ENCODE peak calls at places on chromosomes 7 and 10, in four cellular contexts. E is suprapubic skin, S is tibial nerve, L is HFF-Myc. B is an unnamed sample.

GRCh38 chr7:16668049-16668858 is 22.3 kb downstream of the BZW2 start:
- DNase-seq in S (peak), L (peak), E (no peak), B (peak)

GRCh38 chr7:90982228-90982627 is 282.0 kb upstream of the FZD1 start:
- DNase-seq in L (no peak), E (no peak), S (no peak), B (no peak)

GRCh38 chr10:21078410-21079329 is 181.6 kb upstream of the NEBL start:
- DNase-seq in L (peak), S (peak), E (no peak), B (peak)

GRCh38 chr7:37031571-37032257 is 307.4 kb upstream of the AOAH start:
- DNase-seq in L (peak), E (peak), S (peak), B (peak)

GRCh38 chr10:110637558-110638053 is 6.5 kb upstream of the RBM20 start:
- DNase-seq in E (no peak), L (no peak), S (no peak), B (no peak)

GRCh38 chr7:36638586-36639265 is 85.6 kb downstream of the AOAH start:
- DNase-seq in E (no peak), S (no peak), L (no peak), B (no peak)

GRCh38 chr7:13577566-13578145 is 411.8 kb downstream of the ETV1 start:
- DNase-seq in S (no peak), E (no peak), L (no peak), B (no peak)

GRCh38 chr7:43353902-43354301 is 229.0 kb upstream of the STK17A start:
- DNase-seq in S (no peak), E (no peak), L (no peak), B (no peak)

GRCh38 chr7:81161459-81162075 is 242.7 kb upstream of the SEMA3C start:
- DNase-seq in E (no peak), S (peak), L (peak), B (peak)

GRCh38 chr10:119511828-119512515 is 30.5 kb downstream of the RGS10 start:
- DNase-seq in E (no peak), L (no peak), S (no peak), B (no peak)

GRCh38 chr10:128047991-128048826 is 78.0 kb downstream of the MKI67 start:
- DNase-seq in L (no peak), S (no peak), E (no peak), B (no peak)

GRCh38 chr7:43217055-43217454 is 104.6 kb downstream of the HECW1 start:
- DNase-seq in E (no peak), L (no peak), S (no peak), B (no peak)

GRCh38 chr10:124677871-124678565 is 66.2 kb downstream of the FAM53B start:
- DNase-seq in L (peak), S (no peak), E (no peak), B (no peak)

GRCh38 chr7:22601812-22602568 is 102.0 kb upstream of the STEAP1B start:
- DNase-seq in L (peak), E (no peak), S (peak), B (no peak)

GRCh38 chr7:129150199-129150996 is 5.9 kb downstream of the TSPAN33 start:
- DNase-seq in L (no peak), S (no peak), E (no peak), B (no peak)

GRCh38 chr10:983951-984705 is 4.1 kb upstream of the GTPBP4 start:
- DNase-seq in L (no peak), E (no peak), S (no peak), B (peak)

GRCh38 chr10:98469532-98469931 is 22.8 kb upstream of the HPS1 start:
- DNase-seq in S (no peak), E (no peak), L (no peak), B (no peak)

GRCh38 chr7:148222716-148223115 is 367.9 kb upstream of the C7orf33 start:
- DNase-seq in L (no peak), S (no peak), E (no peak), B (no peak)

GRCh38 chr10:77490915-77491314 is 146.7 kb downstream of the KCNMA1 start:
- DNase-seq in S (no peak), E (no peak), L (no peak), B (no peak)

GRCh38 chr10:77496941-77497420 is 140.6 kb downstream of the KCNMA1 start:
- DNase-seq in L (no peak), S (no peak), E (no peak), B (no peak)

GRCh38 chr10:77494789-77495541 is 142.6 kb downstream of the KCNMA1 start:
- DNase-seq in S (no peak), E (no peak), L (no peak), B (no peak)

GRCh38 chr10:77493239-77493806 is 144.3 kb downstream of the KCNMA1 start:
- DNase-seq in L (no peak), S (no peak), E (no peak), B (no peak)

GRCh38 chr10:77493851-77494788 is 143.5 kb downstream of the KCNMA1 start:
- DNase-seq in E (no peak), L (no peak), S (no peak), B (no peak)
- TF ChIP-seq CTCF in E (no peak), L (peak), S (no peak), B (peak)

GRCh38 chr7:85186083-85186520 is 754 bp downstream of the SEMA3D start:
- DNase-seq in E (no peak), S (no peak), L (peak), B (peak)
- H3K4me3 ChIP-seq in E (peak), S (peak), L (peak), B (peak)

DNA sequence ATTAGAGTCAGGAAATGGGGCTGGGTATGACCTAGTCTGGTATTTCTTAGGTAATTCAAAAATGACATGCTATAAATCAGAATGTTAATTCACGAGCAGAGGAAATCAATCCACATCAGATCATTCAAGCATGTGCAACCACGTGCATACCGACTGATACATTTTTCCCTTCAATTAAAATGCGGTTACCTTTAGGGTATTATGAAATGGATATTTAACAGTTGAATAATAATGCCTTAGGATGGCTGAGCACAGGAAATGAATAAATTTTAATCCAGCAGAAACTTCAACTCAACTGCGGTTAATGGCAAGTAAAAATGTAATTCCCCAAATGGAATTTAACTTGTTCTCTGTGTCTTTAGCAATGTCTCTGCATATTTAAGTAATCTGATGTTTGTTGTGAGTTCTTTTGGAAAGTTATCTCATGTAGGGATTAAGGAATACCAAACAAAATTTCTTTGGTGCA is 9.2 kb downstream of the CPA2 start:
- DNase-seq in S (no peak), E (no peak), L (no peak), B (peak)
- TF ChIP-seq CTCF in S (no peak), E (no peak), L (no peak), B (no peak)

DNA sequence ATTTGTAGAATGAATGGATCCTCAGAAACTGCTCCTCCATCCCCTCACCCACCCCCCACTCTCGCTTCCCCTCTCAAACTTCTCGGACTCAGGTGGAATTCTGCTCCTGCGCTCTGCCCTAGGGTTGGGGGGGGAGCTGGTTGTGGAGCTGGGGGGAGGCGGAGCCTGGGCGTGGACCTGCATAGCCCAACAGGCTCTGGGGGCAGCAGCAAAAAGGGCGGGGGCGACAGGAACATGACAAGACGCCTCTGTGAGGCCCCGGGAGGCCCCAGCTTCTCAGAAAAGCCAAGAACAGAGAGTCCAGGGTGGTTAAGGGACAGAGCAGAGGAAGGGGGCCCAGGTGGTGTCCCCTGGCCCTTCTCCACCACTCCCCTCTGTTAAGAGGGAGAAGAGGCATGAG is 3.5 kb downstream of the TSC22D4 start:
- DNase-seq in S (peak), E (no peak), L (no peak), B (no peak)
- H3K4me3 ChIP-seq in S (peak), E (peak), L (peak), B (no peak)

GRCh38 chr7:27143022-27143949 is at the start of gene HOXA5:
- DNase-seq in S (no peak), L (no peak), E (peak), B (no peak)

GRCh38 chr7:27142562-27143021 is 889 bp downstream of the HOXA5 start:
- DNase-seq in S (no peak), L (no peak), E (peak), B (no peak)

GRCh38 chr7:27140108-27140842 is 3.2 kb downstream of the HOXA5 start:
- DNase-seq in E (no peak), S (no peak), L (no peak), B (no peak)

GRCh38 chr7:27141138-27141537 is 2.3 kb downstream of the HOXA5 start:
- DNase-seq in E (no peak), L (no peak), S (no peak), B (no peak)

DNA sequence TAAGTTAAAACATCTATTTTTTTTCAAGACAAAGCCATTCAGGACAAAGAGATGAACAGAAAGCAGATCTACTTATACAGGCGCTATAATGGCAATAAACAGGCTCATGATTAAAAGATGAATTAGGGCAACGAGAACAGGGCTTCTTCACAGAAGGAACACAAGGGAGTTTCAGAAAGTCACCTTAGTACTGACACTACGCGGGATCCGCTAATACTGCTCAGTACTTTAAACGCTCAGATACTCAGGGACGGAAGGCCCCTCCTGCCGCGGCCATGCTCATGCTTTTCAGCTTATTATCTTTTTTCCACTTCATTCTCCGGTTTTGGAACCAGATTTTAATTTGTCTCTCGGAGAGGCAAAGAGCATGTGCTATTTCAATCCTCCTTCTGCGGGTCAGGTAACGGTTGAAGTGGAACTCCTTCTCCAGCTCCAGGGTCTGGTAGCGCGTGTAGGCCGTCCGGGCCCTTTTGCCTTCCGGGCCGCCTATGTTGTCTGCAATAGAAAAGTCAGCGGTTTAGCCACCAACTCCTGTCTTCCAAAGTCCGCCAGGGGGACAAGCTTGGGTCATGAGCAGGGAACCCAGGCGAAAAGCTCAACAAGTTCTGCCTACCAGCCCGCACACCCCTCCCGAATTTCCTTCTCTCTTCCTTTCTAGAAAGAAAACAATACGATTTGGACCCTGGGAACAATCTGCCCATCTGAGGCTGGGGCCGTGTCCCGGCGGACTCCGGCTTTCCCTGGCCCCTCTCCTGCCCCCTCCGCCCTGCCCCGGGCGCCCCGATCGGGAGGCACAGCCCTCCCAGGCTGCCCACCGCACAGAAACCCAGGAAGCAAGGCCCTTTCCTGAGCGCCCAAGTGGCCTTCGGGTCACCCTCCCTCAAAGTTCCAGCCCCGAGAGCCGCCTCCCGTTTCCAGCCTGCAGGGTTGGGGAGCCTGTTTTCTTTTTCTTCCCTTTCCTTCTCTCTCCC is 1.6 kb downstream of the HOXA5 start:
- DNase-seq in L (no peak), E (peak), S (no peak), B (no peak)
- TF ChIP-seq CTCF in L (no peak), E (no peak), S (no peak), B (no peak)